ENCODE peak calls at places on chromosomes 7 and 10, in ten cellular contexts. K is left ventricle myocardium inferior, B is body of pancreas, N is endodermal cell, W is heart right ventricle, G is HCT116, C is hepatocyte, V is right lobe of liver, P is Panc1, S is IMR-90. M is an unnamed sample. For H3K9me3, the result is how much of the 10 kb centered on the place peaks cover.

GRCh38 chr7:74412603-74413002 is 41.1 kb upstream of the GTF2IRD1 start:
- DNase-seq in K (no peak), B (no peak), N (peak), W (no peak), G (no peak), C (no peak), V (no peak), P (no peak), S (peak), M (no peak)

GRCh38 chr10:71795248-71795647 is 21.9 kb upstream of the VSIR start:
- DNase-seq in K (no peak), B (no peak), N (peak), W (no peak), G (no peak), C (peak), V (no peak), P (no peak), S (peak), M (no peak)

GRCh38 chr10:60896033-60896432 is 48.0 kb downstream of the RHOBTB1 start:
- DNase-seq in K (no peak), B (no peak), N (no peak), W (no peak), G (no peak), C (peak), V (no peak), P (no peak), S (peak), M (no peak)

GRCh38 chr7:135510603-135511183 is 791 bp upstream of the CNOT4 start:
- DNase-seq in K (no peak), B (no peak), N (no peak), W (no peak), G (no peak), C (peak), V (no peak), P (peak), S (peak), M (no peak)

GRCh38 chr10:124626759-124627380 is 117.3 kb downstream of the FAM53B start:
- DNase-seq in K (no peak), B (no peak), N (no peak), W (no peak), G (no peak), C (no peak), V (no peak), P (no peak), S (no peak), M (no peak)

GRCh38 chr10:11705687-11706086 is 36.5 kb upstream of the ECHDC3 start:
- DNase-seq in K (no peak), B (no peak), N (no peak), W (no peak), G (no peak), C (no peak), V (no peak), P (no peak), S (peak), M (no peak)

GRCh38 chr7:26959290-26959689 is 94.9 kb upstream of the SKAP2 start:
- DNase-seq in K (no peak), B (no peak), N (no peak), W (no peak), G (no peak), C (no peak), V (no peak), P (peak), S (no peak), M (peak)

GRCh38 chr10:87605656-87606308 is 53.9 kb upstream of the PAPSS2 start:
- DNase-seq in K (no peak), B (no peak), N (no peak), W (no peak), G (no peak), C (no peak), V (no peak), P (no peak), S (no peak), M (peak)

GRCh38 chr10:68406111-68406814 is 814 bp downstream of the RUFY2 start:
- DNase-seq in K (peak), B (peak), N (peak), W (peak), G (no peak), C (peak), V (peak), P (no peak), S (peak), M (peak)

GRCh38 chr10:11713963-11714362 is 28.2 kb upstream of the ECHDC3 start:
- DNase-seq in K (no peak), B (no peak), N (no peak), W (no peak), G (no peak), C (no peak), V (no peak), P (no peak), S (no peak), M (no peak)

GRCh38 chr10:75211007-75211735 is 575 bp downstream of the VDAC2 start:
- DNase-seq in K (no peak), B (no peak), N (peak), W (no peak), G (no peak), C (peak), V (no peak), P (no peak), S (peak), M (peak)

DNA sequence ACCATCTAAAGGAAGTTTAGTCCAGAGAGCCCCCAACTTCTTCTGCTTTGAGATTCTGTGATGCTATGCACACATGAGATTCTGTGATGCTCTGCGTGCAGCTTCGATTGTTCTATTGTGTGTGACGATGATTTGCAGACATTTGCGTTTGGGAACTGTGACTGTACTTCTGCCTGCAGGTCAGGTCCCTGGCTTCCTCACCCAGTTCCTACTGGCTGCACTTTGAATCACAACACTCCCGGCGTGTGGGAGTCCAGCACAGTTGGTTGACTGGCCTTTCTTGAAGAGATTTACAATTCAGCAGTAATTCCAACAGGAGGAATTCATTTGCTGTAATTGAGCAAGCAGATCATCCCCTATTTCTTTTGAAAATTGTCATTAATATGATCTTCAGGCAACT is 252.2 kb upstream of the YAE1 start:
- DNase-seq in K (no peak), B (no peak), N (no peak), W (no peak), G (no peak), C (no peak), V (peak), P (no peak), S (no peak), M (no peak)
- H3K9me3 ChIP-seq in K (under half), B (under half), N (under half), W (under half), G (under half), C (under half), V (under half), P (under half), S (under half), M (under half)

DNA sequence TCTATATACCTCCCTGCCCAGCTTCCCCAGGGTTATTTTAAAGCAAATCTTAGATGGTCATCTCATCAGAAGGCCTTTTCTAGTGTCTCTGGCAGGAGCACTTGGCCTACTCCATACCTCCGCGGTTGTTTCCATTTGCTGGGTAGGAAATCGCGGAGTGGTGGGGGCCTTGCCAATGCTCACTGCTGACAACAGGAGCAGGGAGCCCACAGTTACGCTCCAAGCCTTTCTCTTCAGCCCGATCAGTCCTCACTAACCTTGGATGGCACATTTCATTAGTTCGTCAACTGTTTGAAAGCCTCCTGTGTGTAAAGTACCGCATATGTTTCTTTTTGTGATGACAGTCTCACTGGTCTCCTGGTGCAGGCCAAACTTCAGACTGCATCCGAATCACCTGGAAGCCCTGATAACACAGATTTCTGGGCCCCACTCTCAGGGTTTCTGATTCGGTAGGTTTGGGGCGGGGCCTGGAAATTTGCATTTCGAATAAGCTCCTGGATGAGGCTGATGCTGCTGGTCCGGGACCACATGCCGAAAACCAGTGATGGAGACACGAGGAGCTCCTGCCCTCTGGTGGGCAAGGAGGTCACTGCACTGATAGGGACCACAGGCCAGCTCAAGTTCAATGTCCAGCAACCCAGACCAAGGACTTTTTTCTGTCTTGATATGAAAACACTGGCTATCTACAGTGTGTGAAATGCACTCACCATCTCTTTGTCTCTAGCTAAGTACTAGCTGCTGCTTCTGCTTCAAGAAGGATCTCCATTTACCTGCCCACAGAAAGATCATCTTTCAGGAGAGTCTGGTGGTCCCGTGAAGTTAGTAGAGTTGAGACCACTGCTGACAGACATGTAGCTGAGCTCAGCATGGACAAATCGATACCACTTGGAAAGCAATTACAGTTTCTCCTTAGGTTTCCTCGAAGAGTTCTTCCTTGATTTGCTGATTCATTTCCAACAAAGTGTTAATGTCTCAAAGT is 14.0 kb downstream of the LRGUK start:
- DNase-seq in K (peak), B (peak), N (peak), W (peak), G (peak), C (peak), V (peak), P (peak), S (peak), M (peak)
- H3K4me3 ChIP-seq in K (no peak), B (no peak), N (no peak), W (no peak), G (no peak), C (no peak), V (no peak), P (peak), S (no peak), M (no peak)

DNA sequence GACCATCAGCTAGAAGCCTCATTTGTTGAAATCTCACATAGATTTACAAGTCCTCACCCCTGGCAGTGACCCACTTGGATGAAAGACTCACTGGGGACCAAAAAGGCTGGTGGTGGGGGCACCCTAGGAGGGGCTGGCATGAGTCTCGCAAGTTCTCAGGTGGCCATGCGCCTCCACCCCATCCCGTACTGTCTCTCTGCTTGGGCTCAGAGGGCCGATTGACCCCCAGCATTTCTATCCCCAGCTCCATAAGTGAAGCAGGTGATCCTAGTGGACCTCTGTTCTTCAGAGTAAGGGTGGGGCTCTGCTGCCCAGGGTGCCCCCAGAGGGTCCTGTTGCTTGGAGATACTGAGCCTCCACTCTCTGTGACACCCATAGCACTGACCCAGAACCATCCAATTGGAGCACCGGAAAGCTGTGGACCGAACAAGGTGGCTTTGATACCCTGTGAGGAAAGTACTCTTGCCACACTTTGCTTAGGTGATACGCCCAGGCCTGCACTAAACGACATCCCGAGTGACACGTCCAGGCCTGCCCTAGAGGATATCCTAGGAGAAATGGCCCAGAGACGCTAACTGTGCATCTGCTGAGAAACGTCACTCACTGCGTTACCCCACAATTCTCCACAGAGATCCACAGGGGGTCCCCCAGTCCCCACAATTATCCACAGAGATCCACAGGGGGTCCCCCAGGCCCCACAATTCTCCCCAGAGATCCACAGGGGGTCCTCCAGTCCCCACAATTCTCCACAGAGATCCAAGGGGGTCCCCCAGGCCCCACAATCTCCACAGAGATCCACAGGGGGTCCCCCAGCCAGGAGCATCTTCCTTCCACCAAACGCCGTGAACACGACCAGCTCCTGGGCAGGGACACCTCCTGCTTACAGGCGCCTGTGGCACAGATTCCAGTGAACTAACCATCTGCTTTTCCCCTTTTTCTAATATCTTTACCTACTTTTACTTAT is 262.9 kb downstream of the PTPRN2 start:
- DNase-seq in K (no peak), B (no peak), N (peak), W (no peak), G (no peak), C (no peak), V (no peak), P (no peak), S (no peak), M (no peak)
- H3K9me3 ChIP-seq in K (under half), B (under half), N (half or more), W (under half), G (under half), C (under half), V (under half), P (under half), S (half or more), M (under half)

DNA sequence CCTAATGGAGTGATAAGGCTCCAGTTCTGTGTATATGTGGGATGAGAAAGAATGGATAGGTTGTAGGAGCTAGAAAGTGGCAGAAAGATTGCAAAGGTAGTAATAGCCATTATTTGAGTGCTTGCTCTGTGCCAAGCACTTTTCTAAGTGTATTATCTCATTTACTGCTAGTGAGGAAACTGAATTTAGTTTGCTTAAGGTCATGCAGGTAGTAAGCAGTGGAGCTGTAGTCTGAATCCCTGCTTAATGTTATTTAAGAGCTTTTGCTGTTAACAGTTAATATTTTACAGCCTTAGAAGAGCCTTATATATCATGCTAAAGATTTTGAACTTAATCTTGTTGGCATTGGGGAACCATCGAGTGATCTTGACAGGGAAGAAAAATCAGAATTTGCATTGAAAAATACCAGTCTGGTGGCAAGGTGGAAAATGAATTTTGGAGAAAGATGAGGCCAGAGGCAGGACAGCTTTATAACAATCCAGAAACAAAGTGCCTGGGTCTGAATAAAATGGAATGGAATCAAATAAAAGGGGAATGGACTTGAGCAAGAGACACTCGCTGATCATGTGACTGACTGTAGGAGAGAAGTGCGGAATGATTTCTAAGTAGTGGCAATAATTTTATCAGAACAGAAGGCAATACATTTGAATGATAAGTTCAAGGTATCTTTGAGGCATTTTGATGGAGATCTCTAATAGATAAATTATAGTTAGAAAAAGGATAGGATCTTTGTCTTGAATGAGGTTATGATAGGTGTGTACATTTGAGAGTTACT is 15.2 kb downstream of the CAPZA2 start:
- DNase-seq in K (no peak), B (no peak), N (no peak), W (no peak), G (no peak), C (no peak), V (no peak), P (no peak), S (no peak), M (no peak)
- H3K4me3 ChIP-seq in K (peak), B (no peak), N (peak), W (peak), G (no peak), C (no peak), V (no peak), P (no peak), S (no peak), M (no peak)

DNA sequence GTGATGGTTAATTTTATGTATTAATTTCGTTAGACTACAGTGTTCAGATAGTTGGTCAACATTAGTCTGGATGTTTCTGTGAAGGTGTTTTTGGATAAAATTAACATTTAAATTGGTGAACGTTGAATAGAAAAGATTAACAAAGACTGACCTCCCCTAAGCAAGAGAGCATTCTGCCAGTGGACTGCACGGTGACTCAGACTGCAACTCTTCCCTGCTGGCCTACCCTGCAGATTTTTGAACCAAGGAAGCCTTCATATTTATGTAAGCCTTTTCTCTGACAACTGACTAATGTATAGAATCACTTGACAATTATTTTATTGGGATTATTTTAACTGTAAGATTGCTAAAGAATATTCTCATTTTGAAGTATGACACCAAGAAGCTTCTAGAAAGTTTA is 7.9 kb upstream of the ZNF248 start:
- DNase-seq in K (no peak), B (no peak), N (no peak), W (no peak), G (no peak), C (no peak), V (no peak), P (no peak), S (peak), M (peak)
- H3K9me3 ChIP-seq in K (under half), B (under half), N (half or more), W (under half), G (under half), C (under half), V (under half), P (under half), S (under half), M (under half)

DNA sequence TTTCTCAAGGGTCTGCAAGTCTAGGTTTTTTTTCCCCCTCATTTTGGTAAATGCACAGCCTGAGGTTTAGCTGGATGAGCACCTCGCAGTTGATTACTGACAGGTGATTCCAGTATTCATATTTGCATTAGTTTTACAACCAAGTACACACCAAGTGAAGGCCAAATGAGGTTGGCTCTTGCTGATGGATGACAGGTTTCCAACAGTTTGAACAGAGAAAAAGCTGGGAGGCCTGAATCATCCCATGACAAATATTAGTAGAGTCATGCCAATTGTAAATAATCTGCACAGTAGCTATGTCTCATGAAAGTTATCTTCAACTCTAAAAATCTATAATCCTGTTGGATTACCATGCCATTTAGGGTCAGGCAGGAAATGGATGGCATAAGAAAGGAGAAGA is 399.8 kb downstream of the HTR7 start:
- DNase-seq in K (no peak), B (no peak), N (no peak), W (no peak), G (no peak), C (no peak), V (no peak), P (peak), S (no peak), M (no peak)
- H3K4me3 ChIP-seq in K (no peak), B (no peak), N (no peak), W (no peak), G (no peak), C (no peak), V (no peak), P (no peak), S (no peak), M (no peak)

GRCh38 chr10:131850490-131850880 is 50.3 kb upstream of the PPP2R2D start:
- DNase-seq in K (no peak), B (no peak), N (no peak), W (no peak), G (no peak), C (no peak), V (no peak), P (no peak), S (no peak), M (no peak)
- H3K9me3 ChIP-seq in K (under half), B (under half), N (under half), W (under half), G (under half), C (under half), V (under half), P (under half), S (under half), M (under half)

DNA sequence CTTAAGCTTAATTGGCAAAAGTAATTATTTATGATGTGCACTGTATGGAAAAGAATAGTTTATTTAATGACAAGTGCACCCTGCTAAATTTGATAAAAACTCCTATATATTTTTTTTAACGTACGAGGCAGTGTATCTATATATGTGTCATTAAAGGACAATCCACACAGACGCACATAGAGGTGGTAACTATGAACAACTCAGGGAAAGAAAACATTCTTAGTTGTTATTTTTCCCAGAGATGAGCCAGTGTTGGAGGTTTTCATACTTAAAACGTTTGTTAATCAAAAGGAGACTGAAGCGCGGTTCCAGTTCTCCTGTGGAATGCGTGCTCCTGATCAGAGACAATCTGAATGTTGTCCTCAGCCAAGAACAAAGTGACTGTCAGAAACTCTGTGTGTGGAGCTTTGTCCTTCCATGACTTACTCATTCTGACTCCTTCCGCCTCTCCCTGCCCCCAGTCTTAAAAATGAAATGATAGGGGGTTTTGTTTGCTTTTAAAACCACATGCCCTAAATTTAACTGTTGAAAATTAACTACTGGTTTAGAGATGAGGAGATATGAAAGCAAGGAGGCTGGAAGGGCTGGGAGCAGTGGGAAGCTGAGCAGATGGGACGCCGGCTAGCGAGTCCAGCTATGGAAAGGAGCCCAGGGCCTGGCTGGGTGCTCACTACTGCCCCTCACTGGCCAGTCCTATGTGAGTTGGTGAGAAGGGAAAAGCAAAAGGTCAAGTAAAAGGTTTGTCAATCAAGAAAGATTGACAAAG is 99.6 kb downstream of the SVIL start:
- DNase-seq in K (peak), B (peak), N (peak), W (peak), G (peak), C (peak), V (no peak), P (peak), S (peak), M (peak)
- H3K4me3 ChIP-seq in K (peak), B (no peak), N (no peak), W (peak), G (no peak), C (no peak), V (no peak), P (no peak), S (peak), M (no peak)

M was measured in MG63.